ENCODE peak calls at places on chromosomes 2 and 18, in four cellular contexts. O, J, P and G are unnamed samples.

GRCh38 chr18:27750014-27750413 is 426.9 kb downstream of the CDH2 start:
- DNase-seq in O (no peak), J (no peak), P (peak), G (peak)

GRCh38 chr2:84821806-84822205 is 59.1 kb downstream of the TRABD2A start:
- DNase-seq in O (no peak), J (no peak), P (no peak), G (no peak)

GRCh38 chr2:101125799-101126198 is 25.4 kb downstream of the TBC1D8 start:
- DNase-seq in O (no peak), J (no peak), P (no peak), G (no peak)

GRCh38 chr2:96091711-96092579 is 24.4 kb downstream of the ADRA2B start:
- DNase-seq in O (peak), J (no peak), P (no peak), G (no peak)

GRCh38 chr2:205868773-205869333 is 186.6 kb downstream of the NRP2 start:
- DNase-seq in O (no peak), J (no peak), P (no peak), G (no peak)

GRCh38 chr18:7812431-7813063 is 245.4 kb downstream of the PTPRM start:
- DNase-seq in O (no peak), J (no peak), P (no peak), G (no peak)

GRCh38 chr2:33276868-33277503 is 199.5 kb upstream of the RASGRP3 start:
- DNase-seq in O (no peak), J (no peak), P (no peak), G (no peak)

GRCh38 chr2:220279372-220279771 is 651.9 kb downstream of the SLC4A3 start:
- DNase-seq in O (no peak), J (no peak), P (no peak), G (peak)

GRCh38 chr2:233650981-233651380 is 14.7 kb downstream of the UGT1A10 start:
- DNase-seq in O (no peak), J (no peak), P (no peak), G (no peak)

GRCh38 chr2:8121826-8122505 is 559.9 kb upstream of the ID2 start:
- DNase-seq in O (no peak), J (no peak), P (no peak), G (no peak)

GRCh38 chr2:219638948-219639341 is 11.5 kb downstream of the SLC4A3 start:
- DNase-seq in O (no peak), J (no peak), P (no peak), G (no peak)

GRCh38 chr2:199405241-199405640 is 52.5 kb downstream of the SATB2 start:
- DNase-seq in O (peak), J (no peak), P (no peak), G (peak)

GRCh38 chr2:108912629-108912902 is 76.5 kb downstream of the EDAR start:
- DNase-seq in O (no peak), J (no peak), P (no peak), G (no peak)

GRCh38 chr18:54235871-54236270 is 11.4 kb upstream of the MBD2 start:
- DNase-seq in O (no peak), J (no peak), P (no peak), G (no peak)

GRCh38 chr18:46641917-46642316 is 15.1 kb downstream of the LOXHD1 start:
- DNase-seq in O (no peak), J (no peak), P (no peak), G (no peak)

GRCh38 chr2:145685323-145686050 is 1165.6 kb upstream of the ZEB2 start:
- DNase-seq in O (no peak), J (no peak), P (no peak), G (no peak)

GRCh38 chr18:73007195-73007934 is 139.6 kb upstream of the NETO1 start:
- DNase-seq in O (no peak), J (peak), P (no peak), G (no peak)

GRCh38 chr2:187774551-187775071 is 220.4 kb upstream of the TFPI start:
- DNase-seq in O (no peak), J (no peak), P (no peak), G (no peak)

GRCh38 chr18:70154591-70155194 is 50.8 kb downstream of the RTTN start:
- DNase-seq in O (no peak), J (no peak), P (no peak), G (no peak)

GRCh38 chr2:178796079-178796677 is 11.0 kb downstream of the TTN start:
- DNase-seq in O (no peak), J (no peak), P (no peak), G (peak)

GRCh38 chr2:147818741-147819140 is 26.1 kb upstream of the ACVR2A start:
- DNase-seq in O (no peak), J (no peak), P (no peak), G (no peak)

GRCh38 chr2:216688731-216689360 is 6.5 kb downstream of the IGFBP5 start:
- DNase-seq in O (no peak), J (no peak), P (no peak), G (no peak)

GRCh38 chr18:48333563-48333962 is 75.6 kb downstream of the ZBTB7C start:
- DNase-seq in O (no peak), J (no peak), P (no peak), G (no peak)

GRCh38 chr2:147782521-147782920 is 62.3 kb upstream of the ACVR2A start:
- DNase-seq in O (no peak), J (no peak), P (no peak), G (no peak)

GRCh38 chr2:207767461-207768167 is 2.1 kb downstream of the FZD5 start:
- DNase-seq in O (no peak), J (no peak), P (no peak), G (no peak)
- H3K4me3 ChIP-seq in O (no peak), J (peak), P (peak), G (no peak)

GRCh38 chr18:9960263-9960904 is 46.6 kb downstream of the VAPA start:
- DNase-seq in O (no peak), J (no peak), P (no peak), G (no peak)

GRCh38 chr18:9958861-9959399 is 45.1 kb downstream of the VAPA start:
- DNase-seq in O (no peak), J (no peak), P (no peak), G (no peak)

GRCh38 chr18:9959564-9959963 is 45.7 kb downstream of the VAPA start:
- DNase-seq in O (no peak), J (no peak), P (no peak), G (no peak)

GRCh38 chr18:9965711-9966624 is 52.2 kb downstream of the VAPA start:
- DNase-seq in O (no peak), J (no peak), P (no peak), G (no peak)

GRCh38 chr18:9961031-9961430 is 47.2 kb downstream of the VAPA start:
- DNase-seq in O (no peak), J (no peak), P (no peak), G (no peak)
- TF ChIP-seq EGR1 in O (no peak), J (no peak), P (no peak), G (no peak)

GRCh38 chr2:71068218-71069035 is at the start of gene NAGK:
- DNase-seq in O (peak), J (peak), P (peak), G (peak)

GRCh38 chr2:71070294-71071025 is 2.0 kb downstream of the NAGK start:
- DNase-seq in O (no peak), J (no peak), P (no peak), G (peak)

GRCh38 chr2:71071681-71072398 is 3.4 kb downstream of the NAGK start:
- DNase-seq in O (no peak), J (peak), P (no peak), G (no peak)

GRCh38 chr2:71067567-71068217 is 756 bp upstream of the NAGK start:
- DNase-seq in O (no peak), J (no peak), P (no peak), G (no peak)

DNA sequence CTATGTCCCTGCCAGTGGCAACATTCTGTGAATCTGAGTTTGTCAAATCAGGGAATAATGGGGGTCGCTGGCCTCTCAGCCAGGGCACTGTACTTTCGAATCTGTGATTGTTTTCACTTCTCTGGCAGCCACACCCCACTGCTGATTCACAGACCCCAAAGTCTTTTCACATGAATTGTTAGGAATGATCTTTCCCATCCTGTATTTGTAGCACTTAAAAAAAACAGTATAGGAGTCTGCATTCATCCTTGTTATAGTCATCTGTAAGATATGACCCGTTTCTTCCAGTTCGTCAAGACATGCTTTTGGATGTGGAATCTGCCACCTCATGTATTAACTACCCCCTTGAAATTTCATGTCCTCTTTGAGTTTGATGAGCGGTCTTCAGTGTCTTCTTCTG is 928 bp downstream of the NAGK start:
- DNase-seq in O (no peak), J (no peak), P (no peak), G (no peak)
- H3K4me3 ChIP-seq in O (peak), J (peak), P (peak), G (peak)

GRCh38 chr2:222791946-222792649 is 68.7 kb upstream of the ACSL3 start:
- DNase-seq in O (no peak), J (no peak), P (no peak), G (no peak)
- TF ChIP-seq EGR1 in O (no peak), J (no peak), P (no peak), G (no peak)

GRCh38 chr2:190380962-190381412 is 27.2 kb upstream of the MFSD6 start:
- DNase-seq in O (peak), J (no peak), P (no peak), G (no peak)

GRCh38 chr2:190379249-190379964 is 28.7 kb upstream of the MFSD6 start:
- DNase-seq in O (peak), J (no peak), P (no peak), G (no peak)

GRCh38 chr2:190376591-190377245 is 31.4 kb upstream of the MFSD6 start:
- DNase-seq in O (no peak), J (no peak), P (no peak), G (no peak)

GRCh38 chr2:190376083-190376482 is 32.1 kb upstream of the MFSD6 start:
- DNase-seq in O (no peak), J (no peak), P (no peak), G (no peak)

DNA sequence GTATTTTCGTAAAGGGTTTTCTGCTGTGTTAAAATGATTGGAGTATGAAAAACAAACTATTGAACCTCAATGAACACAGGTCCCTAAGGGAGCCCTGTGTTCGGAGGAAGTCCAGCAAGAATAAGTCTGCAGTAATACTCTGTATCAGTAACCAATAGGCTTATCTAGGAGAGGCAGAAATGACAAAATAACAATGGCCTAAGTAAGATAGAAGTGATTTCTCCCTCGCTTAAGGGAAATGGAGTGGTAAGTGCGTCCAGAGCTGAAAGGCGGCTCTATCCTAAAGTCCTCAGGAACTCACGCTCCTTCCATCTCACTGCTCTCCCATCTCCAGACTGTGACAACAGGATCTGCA is 29.3 kb upstream of the MFSD6 start:
- DNase-seq in O (peak), J (no peak), P (no peak), G (no peak)
- H3K4me3 ChIP-seq in O (peak), J (no peak), P (no peak), G (no peak)

GRCh38 chr2:29281585-29281984 is 166.4 kb downstream of the CLIP4 start:
- DNase-seq in O (no peak), J (no peak), P (no peak), G (no peak)
- TF ChIP-seq EGR1 in O (no peak), J (no peak), P (no peak), G (no peak)

GRCh38 chr2:132692816-132693215 is 22.8 kb upstream of the LYPD1 start:
- DNase-seq in O (no peak), J (no peak), P (no peak), G (no peak)

GRCh38 chr2:132690664-132691303 is 20.8 kb upstream of the LYPD1 start:
- DNase-seq in O (no peak), J (no peak), P (no peak), G (no peak)

DNA sequence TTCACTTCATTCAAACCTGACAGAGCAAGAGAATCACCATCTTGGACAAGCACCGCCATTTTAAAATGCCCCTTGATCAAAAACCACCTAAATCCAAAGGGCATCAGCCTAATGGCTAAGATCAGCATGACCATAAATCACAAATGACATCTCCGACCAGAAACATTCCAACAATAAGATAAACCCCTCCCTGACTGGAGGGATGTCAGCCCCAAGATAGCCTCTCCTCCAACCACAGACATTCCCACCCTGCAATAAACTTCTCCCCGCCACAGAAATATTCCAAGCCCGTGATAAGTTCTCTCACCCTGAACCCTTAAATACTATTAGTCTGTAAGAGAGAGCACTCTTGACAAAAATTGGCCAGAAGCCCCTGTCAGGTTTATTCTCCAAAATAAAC is 21.6 kb upstream of the LYPD1 start:
- DNase-seq in O (no peak), J (no peak), P (no peak), G (no peak)
- H3K4me3 ChIP-seq in O (no peak), J (no peak), P (no peak), G (no peak)

DNA sequence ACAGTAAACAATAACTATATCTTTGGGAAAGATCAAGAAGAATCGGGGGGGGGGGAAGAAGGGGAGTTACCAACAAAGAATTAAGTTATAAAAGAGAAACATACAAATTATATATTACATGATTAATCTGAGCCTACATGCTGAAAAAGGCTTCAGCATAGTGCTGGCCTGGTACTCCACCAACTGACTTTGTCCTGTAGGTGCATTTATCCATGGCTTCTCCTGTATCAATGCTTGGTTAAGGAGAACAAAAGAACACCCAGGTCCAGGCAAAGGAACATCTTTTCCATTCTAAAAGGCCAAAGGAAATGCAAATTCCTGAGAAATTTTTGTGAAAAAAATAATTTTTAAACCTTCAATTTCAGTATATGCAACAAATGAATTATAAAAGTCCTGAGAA is 24.2 kb downstream of the RPRD1A start:
- DNase-seq in O (no peak), J (no peak), P (no peak), G (no peak)
- TF ChIP-seq EGR1 in O (no peak), J (no peak), P (no peak), G (no peak)

GRCh38 chr2:239529313-239530015 is 128.6 kb upstream of the HDAC4 start:
- DNase-seq in O (no peak), J (no peak), P (no peak), G (no peak)

GRCh38 chr2:239532305-239532649 is 131.5 kb upstream of the HDAC4 start:
- DNase-seq in O (no peak), J (no peak), P (no peak), G (no peak)

GRCh38 chr2:239532859-239533258 is 132.0 kb upstream of the HDAC4 start:
- DNase-seq in O (no peak), J (no peak), P (no peak), G (no peak)

GRCh38 chr2:239530749-239531316 is 130.0 kb upstream of the HDAC4 start:
- DNase-seq in O (no peak), J (no peak), P (no peak), G (no peak)

GRCh38 chr2:239531456-239532304 is 130.9 kb upstream of the HDAC4 start:
- DNase-seq in O (no peak), J (no peak), P (no peak), G (no peak)
- H3K4me3 ChIP-seq in O (no peak), J (no peak), P (no peak), G (no peak)